ENCODE peak calls at places on chromosomes 1 and 21, in eight cellular contexts. One of them, this sample, is unnamed.

GRCh38 chr1:209704584-209704983 is at the start of gene HSD11B1:
- DNase-seq in stimulated activated CD8-positive, alpha-beta memory T cell treated with anti-CD3 and anti-CD28 coated beads, Interleukin-2, amount 100 ng/mL, for 1 hour: no peak
- DNase-seq in stimulated activated CD4-positive, alpha-beta T cell treated with anti-CD3 and anti-CD28 coated beads, Interleukin-1b, Interleukin-23, amount 100 ng/mL, for 24 hours: no peak
- DNase-seq in fibroblast of mammary gland: peak; percentile 97
- DNase-seq in GM04504: peak; percentile 87
- DNase-seq in cerebellar cortex: peak; percentile 71
- DNase-seq in RWPE1: no peak
- DNase-seq in nucleus accumbens: no peak
- DNase-seq in this sample: no peak

GRCh38 chr21:44990921-44991320 is 51.1 kb downstream of the SLX9 start:
- DNase-seq in stimulated activated CD8-positive, alpha-beta memory T cell treated with anti-CD3 and anti-CD28 coated beads, Interleukin-2, amount 100 ng/mL, for 1 hour: no peak
- DNase-seq in stimulated activated CD4-positive, alpha-beta T cell treated with anti-CD3 and anti-CD28 coated beads, Interleukin-1b, Interleukin-23, amount 100 ng/mL, for 24 hours: no peak
- DNase-seq in fibroblast of mammary gland: no peak
- DNase-seq in GM04504: no peak
- DNase-seq in cerebellar cortex: no peak
- DNase-seq in RWPE1: no peak
- DNase-seq in nucleus accumbens: no peak
- DNase-seq in this sample: no peak

GRCh38 chr1:32801096-32801713 is 16.0 kb downstream of the YARS1 start:
- DNase-seq in stimulated activated CD8-positive, alpha-beta memory T cell treated with anti-CD3 and anti-CD28 coated beads, Interleukin-2, amount 100 ng/mL, for 1 hour: no peak
- DNase-seq in stimulated activated CD4-positive, alpha-beta T cell treated with anti-CD3 and anti-CD28 coated beads, Interleukin-1b, Interleukin-23, amount 100 ng/mL, for 24 hours: no peak
- DNase-seq in fibroblast of mammary gland: peak; percentile 64
- DNase-seq in GM04504: no peak
- DNase-seq in cerebellar cortex: no peak
- DNase-seq in RWPE1: no peak
- DNase-seq in nucleus accumbens: no peak
- DNase-seq in this sample: peak; percentile 88

GRCh38 chr1:113283914-113284313 is 106.4 kb upstream of the MAGI3 start:
- DNase-seq in stimulated activated CD8-positive, alpha-beta memory T cell treated with anti-CD3 and anti-CD28 coated beads, Interleukin-2, amount 100 ng/mL, for 1 hour: no peak
- DNase-seq in stimulated activated CD4-positive, alpha-beta T cell treated with anti-CD3 and anti-CD28 coated beads, Interleukin-1b, Interleukin-23, amount 100 ng/mL, for 24 hours: no peak
- DNase-seq in fibroblast of mammary gland: peak; percentile 2
- DNase-seq in GM04504: no peak
- DNase-seq in cerebellar cortex: no peak
- DNase-seq in RWPE1: no peak
- DNase-seq in nucleus accumbens: no peak
- DNase-seq in this sample: no peak

GRCh38 chr1:32539584-32540571 is 651 bp downstream of the ZBTB8A start:
- DNase-seq in stimulated activated CD8-positive, alpha-beta memory T cell treated with anti-CD3 and anti-CD28 coated beads, Interleukin-2, amount 100 ng/mL, for 1 hour: no peak
- DNase-seq in stimulated activated CD4-positive, alpha-beta T cell treated with anti-CD3 and anti-CD28 coated beads, Interleukin-1b, Interleukin-23, amount 100 ng/mL, for 24 hours: no peak
- DNase-seq in fibroblast of mammary gland: peak; percentile 62
- DNase-seq in GM04504: peak; percentile 10
- DNase-seq in cerebellar cortex: peak; percentile 53
- DNase-seq in RWPE1: peak; percentile 34
- DNase-seq in nucleus accumbens: no peak
- DNase-seq in this sample: no peak

GRCh38 chr1:119453021-119453420 is 38.1 kb downstream of the HSD3B2 start:
- DNase-seq in stimulated activated CD8-positive, alpha-beta memory T cell treated with anti-CD3 and anti-CD28 coated beads, Interleukin-2, amount 100 ng/mL, for 1 hour: no peak
- DNase-seq in stimulated activated CD4-positive, alpha-beta T cell treated with anti-CD3 and anti-CD28 coated beads, Interleukin-1b, Interleukin-23, amount 100 ng/mL, for 24 hours: no peak
- DNase-seq in fibroblast of mammary gland: peak; percentile 74
- DNase-seq in GM04504: peak; percentile 47
- DNase-seq in cerebellar cortex: no peak
- DNase-seq in RWPE1: peak; percentile 72
- DNase-seq in nucleus accumbens: no peak
- DNase-seq in this sample: peak; percentile 85

GRCh38 chr1:107139833-107140702 is 771 bp upstream of the NTNG1 start:
- DNase-seq in stimulated activated CD8-positive, alpha-beta memory T cell treated with anti-CD3 and anti-CD28 coated beads, Interleukin-2, amount 100 ng/mL, for 1 hour: no peak
- DNase-seq in stimulated activated CD4-positive, alpha-beta T cell treated with anti-CD3 and anti-CD28 coated beads, Interleukin-1b, Interleukin-23, amount 100 ng/mL, for 24 hours: no peak
- DNase-seq in fibroblast of mammary gland: peak; percentile 41
- DNase-seq in GM04504: peak; percentile 36
- DNase-seq in cerebellar cortex: peak; percentile 60
- DNase-seq in RWPE1: no peak
- DNase-seq in nucleus accumbens: no peak
- DNase-seq in this sample: peak; percentile 64

GRCh38 chr1:19610282-19610978 is 33.7 kb upstream of the NBL1 start:
- DNase-seq in stimulated activated CD8-positive, alpha-beta memory T cell treated with anti-CD3 and anti-CD28 coated beads, Interleukin-2, amount 100 ng/mL, for 1 hour: no peak
- DNase-seq in stimulated activated CD4-positive, alpha-beta T cell treated with anti-CD3 and anti-CD28 coated beads, Interleukin-1b, Interleukin-23, amount 100 ng/mL, for 24 hours: no peak
- DNase-seq in fibroblast of mammary gland: peak; percentile 31
- DNase-seq in GM04504: no peak
- DNase-seq in cerebellar cortex: no peak
- DNase-seq in RWPE1: no peak
- DNase-seq in nucleus accumbens: no peak
- DNase-seq in this sample: peak; percentile 47

GRCh38 chr1:26677306-26678115 is 18.3 kb upstream of the ARID1A start:
- DNase-seq in stimulated activated CD8-positive, alpha-beta memory T cell treated with anti-CD3 and anti-CD28 coated beads, Interleukin-2, amount 100 ng/mL, for 1 hour: no peak
- DNase-seq in stimulated activated CD4-positive, alpha-beta T cell treated with anti-CD3 and anti-CD28 coated beads, Interleukin-1b, Interleukin-23, amount 100 ng/mL, for 24 hours: no peak
- DNase-seq in fibroblast of mammary gland: peak; percentile 75
- DNase-seq in GM04504: peak; percentile 44
- DNase-seq in cerebellar cortex: peak; percentile 97
- DNase-seq in RWPE1: peak; percentile 83
- DNase-seq in nucleus accumbens: no peak
- DNase-seq in this sample: no peak

GRCh38 chr1:96191165-96191564 is 530.4 kb upstream of the PTBP2 start:
- DNase-seq in stimulated activated CD8-positive, alpha-beta memory T cell treated with anti-CD3 and anti-CD28 coated beads, Interleukin-2, amount 100 ng/mL, for 1 hour: no peak
- DNase-seq in stimulated activated CD4-positive, alpha-beta T cell treated with anti-CD3 and anti-CD28 coated beads, Interleukin-1b, Interleukin-23, amount 100 ng/mL, for 24 hours: no peak
- DNase-seq in fibroblast of mammary gland: no peak
- DNase-seq in GM04504: no peak
- DNase-seq in cerebellar cortex: no peak
- DNase-seq in RWPE1: no peak
- DNase-seq in nucleus accumbens: no peak
- DNase-seq in this sample: no peak

GRCh38 chr1:107323765-107324164 is 182.9 kb downstream of the NTNG1 start:
- DNase-seq in stimulated activated CD8-positive, alpha-beta memory T cell treated with anti-CD3 and anti-CD28 coated beads, Interleukin-2, amount 100 ng/mL, for 1 hour: no peak
- DNase-seq in stimulated activated CD4-positive, alpha-beta T cell treated with anti-CD3 and anti-CD28 coated beads, Interleukin-1b, Interleukin-23, amount 100 ng/mL, for 24 hours: no peak
- DNase-seq in fibroblast of mammary gland: no peak
- DNase-seq in GM04504: no peak
- DNase-seq in cerebellar cortex: no peak
- DNase-seq in RWPE1: no peak
- DNase-seq in nucleus accumbens: no peak
- DNase-seq in this sample: no peak

GRCh38 chr1:199273837-199274379 is 635.1 kb downstream of the PTPRC start:
- DNase-seq in stimulated activated CD8-positive, alpha-beta memory T cell treated with anti-CD3 and anti-CD28 coated beads, Interleukin-2, amount 100 ng/mL, for 1 hour: no peak
- DNase-seq in stimulated activated CD4-positive, alpha-beta T cell treated with anti-CD3 and anti-CD28 coated beads, Interleukin-1b, Interleukin-23, amount 100 ng/mL, for 24 hours: no peak
- DNase-seq in fibroblast of mammary gland: peak; percentile 38
- DNase-seq in GM04504: no peak
- DNase-seq in cerebellar cortex: peak; percentile 97
- DNase-seq in RWPE1: peak; percentile 30
- DNase-seq in nucleus accumbens: no peak
- DNase-seq in this sample: no peak

GRCh38 chr1:22587247-22587646 is 24.0 kb downstream of the EPHA8 start:
- DNase-seq in stimulated activated CD8-positive, alpha-beta memory T cell treated with anti-CD3 and anti-CD28 coated beads, Interleukin-2, amount 100 ng/mL, for 1 hour: no peak
- DNase-seq in stimulated activated CD4-positive, alpha-beta T cell treated with anti-CD3 and anti-CD28 coated beads, Interleukin-1b, Interleukin-23, amount 100 ng/mL, for 24 hours: no peak
- DNase-seq in fibroblast of mammary gland: no peak
- DNase-seq in GM04504: no peak
- DNase-seq in cerebellar cortex: no peak
- DNase-seq in RWPE1: no peak
- DNase-seq in nucleus accumbens: no peak
- DNase-seq in this sample: no peak

GRCh38 chr1:47664356-47664755 is 226.5 kb downstream of the FOXD2 start:
- DNase-seq in stimulated activated CD8-positive, alpha-beta memory T cell treated with anti-CD3 and anti-CD28 coated beads, Interleukin-2, amount 100 ng/mL, for 1 hour: no peak
- DNase-seq in stimulated activated CD4-positive, alpha-beta T cell treated with anti-CD3 and anti-CD28 coated beads, Interleukin-1b, Interleukin-23, amount 100 ng/mL, for 24 hours: no peak
- DNase-seq in fibroblast of mammary gland: no peak
- DNase-seq in GM04504: no peak
- DNase-seq in cerebellar cortex: no peak
- DNase-seq in RWPE1: no peak
- DNase-seq in nucleus accumbens: no peak
- DNase-seq in this sample: no peak

GRCh38 chr1:210617306-210617705 is 288.6 kb downstream of the HHAT start:
- DNase-seq in stimulated activated CD8-positive, alpha-beta memory T cell treated with anti-CD3 and anti-CD28 coated beads, Interleukin-2, amount 100 ng/mL, for 1 hour: no peak
- DNase-seq in stimulated activated CD4-positive, alpha-beta T cell treated with anti-CD3 and anti-CD28 coated beads, Interleukin-1b, Interleukin-23, amount 100 ng/mL, for 24 hours: no peak
- DNase-seq in fibroblast of mammary gland: no peak
- DNase-seq in GM04504: no peak
- DNase-seq in cerebellar cortex: no peak
- DNase-seq in RWPE1: no peak
- DNase-seq in nucleus accumbens: no peak
- DNase-seq in this sample: no peak

GRCh38 chr1:5989731-5990271 is 2.4 kb downstream of the NPHP4 start:
- DNase-seq in stimulated activated CD8-positive, alpha-beta memory T cell treated with anti-CD3 and anti-CD28 coated beads, Interleukin-2, amount 100 ng/mL, for 1 hour: no peak
- DNase-seq in stimulated activated CD4-positive, alpha-beta T cell treated with anti-CD3 and anti-CD28 coated beads, Interleukin-1b, Interleukin-23, amount 100 ng/mL, for 24 hours: no peak
- DNase-seq in fibroblast of mammary gland: no peak
- DNase-seq in GM04504: no peak
- DNase-seq in cerebellar cortex: no peak
- DNase-seq in RWPE1: no peak
- DNase-seq in nucleus accumbens: no peak
- DNase-seq in this sample: no peak

GRCh38 chr1:229203030-229203751 is 67.7 kb upstream of the RAB4A start:
- DNase-seq in stimulated activated CD8-positive, alpha-beta memory T cell treated with anti-CD3 and anti-CD28 coated beads, Interleukin-2, amount 100 ng/mL, for 1 hour: no peak
- DNase-seq in stimulated activated CD4-positive, alpha-beta T cell treated with anti-CD3 and anti-CD28 coated beads, Interleukin-1b, Interleukin-23, amount 100 ng/mL, for 24 hours: no peak
- DNase-seq in fibroblast of mammary gland: peak; percentile 71
- DNase-seq in GM04504: no peak
- DNase-seq in cerebellar cortex: no peak
- DNase-seq in RWPE1: peak; percentile 75
- DNase-seq in nucleus accumbens: no peak
- DNase-seq in this sample: peak; percentile 31

GRCh38 chr1:207868252-207868768 is 42.6 kb downstream of the CD34 start:
- DNase-seq in stimulated activated CD8-positive, alpha-beta memory T cell treated with anti-CD3 and anti-CD28 coated beads, Interleukin-2, amount 100 ng/mL, for 1 hour: no peak
- DNase-seq in stimulated activated CD4-positive, alpha-beta T cell treated with anti-CD3 and anti-CD28 coated beads, Interleukin-1b, Interleukin-23, amount 100 ng/mL, for 24 hours: no peak
- DNase-seq in fibroblast of mammary gland: peak; percentile 48
- DNase-seq in GM04504: no peak
- DNase-seq in cerebellar cortex: no peak
- DNase-seq in RWPE1: peak; percentile 53
- DNase-seq in nucleus accumbens: no peak
- DNase-seq in this sample: no peak

GRCh38 chr1:25430073-25430665 is 528 bp upstream of the MACO1 start:
- DNase-seq in stimulated activated CD8-positive, alpha-beta memory T cell treated with anti-CD3 and anti-CD28 coated beads, Interleukin-2, amount 100 ng/mL, for 1 hour: peak; percentile 66
- DNase-seq in stimulated activated CD4-positive, alpha-beta T cell treated with anti-CD3 and anti-CD28 coated beads, Interleukin-1b, Interleukin-23, amount 100 ng/mL, for 24 hours: peak; percentile 72
- DNase-seq in fibroblast of mammary gland: peak; percentile 66
- DNase-seq in GM04504: peak; percentile 78
- DNase-seq in cerebellar cortex: peak; percentile 90
- DNase-seq in RWPE1: peak; percentile 80
- DNase-seq in nucleus accumbens: peak; percentile 72
- DNase-seq in this sample: no peak

GRCh38 chr1:184044603-184045376 is 6.7 kb upstream of the TSEN15 start:
- DNase-seq in stimulated activated CD8-positive, alpha-beta memory T cell treated with anti-CD3 and anti-CD28 coated beads, Interleukin-2, amount 100 ng/mL, for 1 hour: no peak
- DNase-seq in stimulated activated CD4-positive, alpha-beta T cell treated with anti-CD3 and anti-CD28 coated beads, Interleukin-1b, Interleukin-23, amount 100 ng/mL, for 24 hours: no peak
- DNase-seq in fibroblast of mammary gland: no peak
- DNase-seq in GM04504: no peak
- DNase-seq in cerebellar cortex: no peak
- DNase-seq in RWPE1: no peak
- DNase-seq in nucleus accumbens: no peak
- DNase-seq in this sample: no peak

GRCh38 chr1:87362834-87363426 is 34.2 kb downstream of the LMO4 start:
- DNase-seq in stimulated activated CD8-positive, alpha-beta memory T cell treated with anti-CD3 and anti-CD28 coated beads, Interleukin-2, amount 100 ng/mL, for 1 hour: no peak
- DNase-seq in stimulated activated CD4-positive, alpha-beta T cell treated with anti-CD3 and anti-CD28 coated beads, Interleukin-1b, Interleukin-23, amount 100 ng/mL, for 24 hours: no peak
- DNase-seq in fibroblast of mammary gland: peak; percentile 43
- DNase-seq in GM04504: peak; percentile 5
- DNase-seq in cerebellar cortex: no peak
- DNase-seq in RWPE1: no peak
- DNase-seq in nucleus accumbens: no peak
- DNase-seq in this sample: no peak